ENCODE peak calls at places on chromosomes 1 and 21, in four cellular contexts. Z, Y, Q and X are unnamed samples.

GRCh38 chr21:29647353-29647781 is 292.4 kb downstream of the GRIK1 start:
- DNase-seq in Z (peak), Y (no peak), Q (no peak), X (peak)

GRCh38 chr21:40634141-40634540 is 212.8 kb downstream of the DSCAM start:
- DNase-seq in Z (no peak), Y (no peak), Q (no peak), X (no peak)

GRCh38 chr1:243496173-243496553 is 240.3 kb downstream of the SDCCAG8 start:
- DNase-seq in Z (no peak), Y (no peak), Q (no peak), X (no peak)

GRCh38 chr1:107379826-107380225 is 239.0 kb downstream of the NTNG1 start:
- DNase-seq in Z (no peak), Y (no peak), Q (no peak), X (no peak)

GRCh38 chr21:15557925-15558324 is 171.9 kb upstream of the USP25 start:
- DNase-seq in Z (peak), Y (no peak), Q (no peak), X (no peak)

GRCh38 chr1:175968486-175969182 is 225.2 kb upstream of the TNR start:
- DNase-seq in Z (no peak), Y (no peak), Q (no peak), X (peak)

GRCh38 chr1:3105167-3105863 is 36.3 kb downstream of the PRDM16 start:
- DNase-seq in Z (no peak), Y (peak), Q (no peak), X (no peak)

GRCh38 chr1:66137235-66137634 is 344.5 kb downstream of the PDE4B start:
- DNase-seq in Z (no peak), Y (no peak), Q (no peak), X (peak)

GRCh38 chr1:47235280-47235679 is 3.3 kb upstream of the TAL1 start:
- DNase-seq in Z (no peak), Y (peak), Q (no peak), X (no peak)

GRCh38 chr1:109846148-109846547 is 64.5 kb upstream of the CSF1 start:
- DNase-seq in Z (no peak), Y (peak), Q (no peak), X (no peak)

GRCh38 chr1:120179420-120180348 is 3.4 kb upstream of the SEC22B start:
- DNase-seq in Z (peak), Y (peak), Q (no peak), X (peak)

GRCh38 chr1:36432616-36433015 is 17.6 kb downstream of the OSCP1 start:
- DNase-seq in Z (no peak), Y (no peak), Q (no peak), X (no peak)

GRCh38 chr21:32524010-32524719 is 61.2 kb downstream of the TCP10L start:
- DNase-seq in Z (no peak), Y (no peak), Q (no peak), X (peak)

GRCh38 chr1:79293611-79294010 is 287.1 kb upstream of the ADGRL4 start:
- DNase-seq in Z (no peak), Y (no peak), Q (no peak), X (peak)

GRCh38 chr1:21378705-21379494 is 61.0 kb upstream of the NBPF3 start:
- DNase-seq in Z (peak), Y (no peak), Q (no peak), X (no peak)

GRCh38 chr1:23436520-23437354 is 12.2 kb upstream of the TCEA3 start:
- DNase-seq in Z (peak), Y (peak), Q (no peak), X (no peak)

GRCh38 chr1:56527548-56528302 is 51.6 kb downstream of the PLPP3 start:
- DNase-seq in Z (no peak), Y (no peak), Q (no peak), X (no peak)

GRCh38 chr21:34609244-34609950 is 5.5 kb downstream of the RCAN1 start:
- DNase-seq in Z (no peak), Y (no peak), Q (no peak), X (no peak)

GRCh38 chr1:160438935-160439334 is 38.6 kb downstream of the VANGL2 start:
- DNase-seq in Z (no peak), Y (no peak), Q (no peak), X (no peak)

GRCh38 chr1:173491508-173491907 is 14.4 kb downstream of the PRDX6 start:
- DNase-seq in Z (no peak), Y (no peak), Q (no peak), X (no peak)

GRCh38 chr1:205512059-205513045 is 7.9 kb downstream of the CDK18 start:
- DNase-seq in Z (no peak), Y (no peak), Q (no peak), X (peak)

GRCh38 chr1:76140227-76140626 is 65.7 kb downstream of the ST6GALNAC3 start:
- DNase-seq in Z (no peak), Y (peak), Q (no peak), X (no peak)

GRCh38 chr1:7218210-7218832 is 433.1 kb downstream of the CAMTA1 start:
- DNase-seq in Z (peak), Y (peak), Q (no peak), X (peak)

GRCh38 chr21:14073615-14074014 is 137.1 kb downstream of the LIPI start:
- DNase-seq in Z (no peak), Y (no peak), Q (no peak), X (no peak)

GRCh38 chr21:44326272-44326647 is 12.9 kb downstream of the CFAP410 start:
- DNase-seq in Z (no peak), Y (no peak), Q (no peak), X (no peak)

GRCh38 chr21:28675265-28676041 is 317.2 kb downstream of the LTN1 start:
- DNase-seq in Z (no peak), Y (no peak), Q (no peak), X (no peak)

GRCh38 chr1:154479764-154480421 is 22.1 kb upstream of the TDRD10 start:
- DNase-seq in Z (peak), Y (peak), Q (peak), X (peak)

GRCh38 chr1:69459244-69459643 is 108.5 kb upstream of the LRRC7 start:
- DNase-seq in Z (no peak), Y (no peak), Q (no peak), X (no peak)

GRCh38 chr1:75522389-75522788 is 88.5 kb downstream of the SLC44A5 start:
- DNase-seq in Z (peak), Y (no peak), Q (no peak), X (no peak)

GRCh38 chr1:109543988-109544735 is 4.3 kb upstream of the GNAI3 start:
- DNase-seq in Z (no peak), Y (peak), Q (no peak), X (no peak)

GRCh38 chr1:116134178-116134773 is 23.1 kb downstream of the MAB21L3 start:
- DNase-seq in Z (peak), Y (no peak), Q (no peak), X (no peak)

GRCh38 chr1:205355054-205355453 is 1.7 kb downstream of the KLHDC8A start:
- DNase-seq in Z (no peak), Y (no peak), Q (no peak), X (no peak)

GRCh38 chr1:53547321-53547720 is 88.1 kb downstream of the DMRTB1 start:
- DNase-seq in Z (no peak), Y (no peak), Q (no peak), X (no peak)

GRCh38 chr1:121418369-121419049 is 233.7 kb downstream of the SRGAP2C start:
- DNase-seq in Z (peak), Y (no peak), Q (no peak), X (no peak)

GRCh38 chr1:56074357-56074717 is 505.0 kb downstream of the PLPP3 start:
- DNase-seq in Z (no peak), Y (no peak), Q (no peak), X (no peak)

GRCh38 chr1:76861149-76861548 is 6.1 kb upstream of the ST6GALNAC5 start:
- DNase-seq in Z (no peak), Y (no peak), Q (no peak), X (no peak)

GRCh38 chr1:29355375-29355774 is 119.1 kb downstream of the PTPRU start:
- DNase-seq in Z (no peak), Y (no peak), Q (no peak), X (no peak)

GRCh38 chr1:70420320-70420719 is 9.3 kb downstream of the CTH start:
- DNase-seq in Z (no peak), Y (peak), Q (no peak), X (no peak)

GRCh38 chr1:233936842-233937241 is 32.4 kb downstream of the SLC35F3 start:
- DNase-seq in Z (no peak), Y (no peak), Q (no peak), X (no peak)

GRCh38 chr1:8563944-8564537 is 246.1 kb downstream of the SLC45A1 start:
- DNase-seq in Z (no peak), Y (no peak), Q (no peak), X (no peak)

DNA sequence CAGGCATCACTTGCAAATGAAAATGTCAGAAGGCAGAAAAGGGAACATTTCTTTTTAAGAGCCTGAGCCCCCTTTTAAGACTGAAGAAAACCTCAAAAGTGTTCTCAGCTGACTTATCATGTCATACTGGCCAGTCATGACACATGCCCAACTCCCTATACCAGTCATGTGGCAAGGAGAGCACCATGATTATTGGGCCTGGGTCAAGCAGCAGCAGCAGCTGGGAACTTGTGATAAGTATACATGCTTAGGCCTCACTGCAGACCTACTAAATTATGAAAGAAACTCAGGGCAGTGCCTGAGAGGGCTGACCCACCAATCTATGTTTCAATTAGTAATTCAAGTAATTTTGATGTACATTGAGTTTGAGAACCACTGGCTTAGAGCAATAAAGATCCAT is 8.6 kb downstream of the RO60 start:
- DNase-seq in Z (peak), Y (no peak), Q (no peak), X (no peak)
- TF ChIP-seq CHD1 in Z (no peak), Y (no peak), Q (no peak), X (no peak)

GRCh38 chr1:220711086-220711809 is 21.1 kb downstream of the C1orf115 start:
- DNase-seq in Z (no peak), Y (no peak), Q (no peak), X (no peak)
- H3K27ac ChIP-seq in Z (no peak), Y (no peak), Q (no peak), X (no peak)

GRCh38 chr1:20074725-20075171 is 4.8 kb downstream of the PLA2G5 start:
- DNase-seq in Z (no peak), Y (no peak), Q (no peak), X (no peak)

GRCh38 chr1:20076695-20077461 is 6.9 kb downstream of the PLA2G5 start:
- DNase-seq in Z (no peak), Y (no peak), Q (no peak), X (no peak)

GRCh38 chr1:20076223-20076622 is 6.2 kb downstream of the PLA2G5 start:
- DNase-seq in Z (no peak), Y (no peak), Q (no peak), X (no peak)

GRCh38 chr1:20074046-20074724 is 4.2 kb downstream of the PLA2G5 start:
- DNase-seq in Z (no peak), Y (no peak), Q (no peak), X (no peak)

GRCh38 chr1:20075345-20075744 is 5.4 kb downstream of the PLA2G5 start:
- DNase-seq in Z (no peak), Y (no peak), Q (no peak), X (no peak)
- TF ChIP-seq CHD1 in Z (no peak), Y (no peak), Q (no peak), X (no peak)

DNA sequence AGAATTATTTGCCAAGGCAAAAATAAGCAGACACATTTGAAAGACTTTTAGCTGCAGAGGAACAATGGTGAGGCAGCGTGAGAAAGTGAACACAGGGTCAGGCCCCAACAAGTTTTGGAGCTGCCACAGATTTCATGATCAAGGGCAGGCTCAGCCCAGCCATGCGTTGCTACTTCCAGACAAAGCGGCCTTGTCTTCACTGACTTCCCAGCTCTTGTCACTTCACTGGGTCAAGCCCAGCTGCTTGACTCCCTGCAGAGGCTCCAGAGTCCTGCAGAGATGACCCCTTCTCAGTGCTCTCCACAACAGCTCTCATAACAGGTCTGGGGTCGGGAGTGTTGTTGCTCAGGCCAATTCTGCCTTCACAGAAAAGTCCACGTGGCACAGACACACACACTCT is 35.8 kb downstream of the HHAT start:
- DNase-seq in Z (no peak), Y (no peak), Q (no peak), X (no peak)
- H3K27ac ChIP-seq in Z (no peak), Y (no peak), Q (no peak), X (no peak)

DNA sequence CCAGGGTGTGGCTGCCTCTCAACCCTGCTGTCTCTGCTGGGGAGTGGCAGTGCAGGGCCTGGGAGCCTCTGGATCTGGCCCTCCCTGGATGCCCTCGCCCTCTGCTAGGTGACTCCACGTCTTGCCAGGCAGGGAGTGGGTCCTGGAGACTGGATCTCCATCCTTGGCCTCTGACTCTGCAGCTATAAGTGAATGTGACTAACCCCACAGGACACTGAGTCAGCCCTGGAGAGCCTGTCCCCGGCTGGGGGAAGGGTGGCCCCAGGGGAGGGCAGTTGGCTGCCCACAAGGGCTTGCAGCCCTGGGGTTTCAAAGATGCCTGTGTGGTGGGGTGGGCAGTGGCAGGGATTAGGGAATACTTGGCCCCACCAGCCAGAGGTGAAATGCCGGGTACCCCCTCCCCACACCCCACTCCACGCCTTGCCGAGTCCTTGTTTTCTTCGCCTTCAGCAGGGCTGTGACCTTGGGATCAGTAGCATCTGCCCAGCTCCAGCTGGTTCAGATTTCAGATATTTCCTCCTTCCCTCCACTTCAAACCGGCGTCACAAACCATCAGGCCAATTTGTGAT is 1.9 kb upstream of the MYBPH start:
- DNase-seq in Z (no peak), Y (no peak), Q (no peak), X (peak)
- TF ChIP-seq CHD1 in Z (no peak), Y (no peak), Q (no peak), X (no peak)

DNA sequence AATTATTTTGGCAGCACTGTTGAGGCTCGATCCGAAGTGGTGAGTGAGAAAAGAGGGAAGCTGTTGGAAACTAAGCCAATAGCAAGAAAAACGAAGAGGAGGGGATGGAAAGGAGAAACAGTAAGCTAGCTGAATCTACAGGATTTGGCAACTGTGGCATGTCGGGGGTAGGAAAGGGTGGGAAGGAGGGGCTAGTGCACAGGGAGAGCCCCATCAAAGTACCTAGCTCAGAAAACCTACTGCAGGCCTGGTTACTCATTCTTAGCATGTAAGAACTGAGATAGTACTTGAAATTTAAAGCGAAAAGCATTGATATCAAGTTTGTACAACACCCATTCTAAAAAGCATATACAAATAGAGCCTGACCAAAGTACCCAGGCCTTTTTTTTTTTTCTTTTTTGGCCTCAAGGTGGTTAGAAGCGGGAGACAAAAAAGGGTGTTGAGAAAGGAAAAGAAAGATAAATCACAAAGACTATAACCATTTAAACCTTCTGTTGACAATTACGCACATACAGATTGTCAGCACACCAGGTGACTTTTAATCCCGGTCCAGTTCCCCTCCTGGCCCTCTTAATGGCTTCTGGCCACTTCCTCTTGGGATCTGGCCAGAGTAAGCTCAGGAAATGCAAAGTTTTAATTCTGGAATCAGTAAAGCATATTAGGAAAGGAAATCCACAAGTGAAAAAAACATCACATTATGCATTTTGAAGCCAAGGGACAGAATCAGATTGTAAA is 50.4 kb downstream of the SLC16A1 start:
- DNase-seq in Z (peak), Y (peak), Q (no peak), X (no peak)
- H3K27ac ChIP-seq in Z (peak), Y (peak), Q (no peak), X (no peak)

DNA sequence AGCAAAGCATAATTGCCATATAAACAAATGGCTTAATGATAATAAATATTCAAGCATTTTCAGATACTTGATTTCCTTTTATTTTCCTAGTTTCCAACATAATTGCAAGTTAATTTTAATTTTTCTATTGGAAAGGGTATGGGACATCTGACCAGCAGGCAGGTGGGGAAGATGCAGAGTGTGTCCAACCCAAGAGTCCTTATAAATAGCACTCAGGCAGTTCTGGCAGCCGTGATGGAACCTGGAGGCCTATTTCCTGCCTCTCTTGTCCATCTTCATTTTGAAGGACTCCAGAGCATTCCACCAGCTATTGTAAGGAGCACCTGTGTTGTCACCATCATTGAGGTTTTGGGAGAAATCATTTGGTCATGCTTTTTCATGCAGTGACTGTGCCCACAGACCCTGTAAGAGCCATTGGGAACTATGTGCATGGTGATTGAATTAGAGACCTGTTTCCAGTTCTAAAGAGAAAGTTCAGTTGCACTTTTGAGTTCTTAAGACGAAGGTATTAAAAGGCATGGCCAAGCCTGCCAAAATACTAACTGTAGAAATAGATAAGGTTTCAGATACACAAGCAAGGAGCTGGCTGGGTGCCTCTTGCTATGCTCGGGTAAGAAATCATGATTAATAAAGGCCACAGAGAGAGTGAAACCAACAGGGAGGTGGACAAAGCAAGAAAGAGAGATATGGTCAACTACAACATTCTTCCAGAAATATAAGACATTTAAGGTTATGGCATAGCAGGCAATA is 92.3 kb downstream of the SPATA46 start:
- DNase-seq in Z (no peak), Y (no peak), Q (no peak), X (no peak)
- TF ChIP-seq CHD1 in Z (no peak), Y (no peak), Q (no peak), X (no peak)

GRCh38 chr1:215543806-215544205 is 23.3 kb upstream of the KCTD3 start:
- DNase-seq in Z (no peak), Y (no peak), Q (no peak), X (no peak)

GRCh38 chr1:215542301-215542700 is 24.8 kb upstream of the KCTD3 start:
- DNase-seq in Z (no peak), Y (no peak), Q (no peak), X (no peak)

GRCh38 chr1:215543191-215543606 is 23.9 kb upstream of the KCTD3 start:
- DNase-seq in Z (no peak), Y (no peak), Q (peak), X (peak)

GRCh38 chr1:215547009-215547408 is 20.1 kb upstream of the KCTD3 start:
- DNase-seq in Z (no peak), Y (no peak), Q (no peak), X (no peak)

GRCh38 chr1:215544566-215544965 is 22.5 kb upstream of the KCTD3 start:
- DNase-seq in Z (no peak), Y (no peak), Q (no peak), X (no peak)
- H3K27ac ChIP-seq in Z (no peak), Y (no peak), Q (no peak), X (no peak)

DNA sequence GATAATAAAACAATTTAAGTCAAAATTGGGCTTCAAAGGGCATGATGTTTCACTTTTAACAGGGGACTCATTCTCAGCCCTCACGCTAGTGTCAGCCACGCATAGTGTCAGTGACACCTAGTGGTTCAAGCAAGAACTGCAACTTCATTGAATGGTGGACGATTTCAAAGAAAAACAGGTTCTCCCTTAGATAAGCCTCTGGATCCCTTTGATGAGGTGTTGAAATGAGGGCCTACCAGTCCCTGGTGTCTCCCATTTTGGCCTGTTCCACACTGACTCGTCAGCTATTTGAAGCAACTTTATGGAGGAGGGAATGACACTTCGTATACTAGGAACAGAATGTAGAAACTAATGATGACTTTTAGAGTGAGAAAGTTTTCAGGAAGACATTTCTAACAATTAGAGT is 56.2 kb downstream of the FCRL5 start:
- DNase-seq in Z (peak), Y (peak), Q (no peak), X (peak)
- TF ChIP-seq CHD1 in Z (no peak), Y (no peak), Q (no peak), X (no peak)

GRCh38 chr1:62373221-62373620 is 54.0 kb upstream of the KANK4 start:
- DNase-seq in Z (no peak), Y (no peak), Q (no peak), X (no peak)
- H3K27ac ChIP-seq in Z (no peak), Y (no peak), Q (no peak), X (no peak)